ENCODE peak calls at places on chromosomes 2 and 18, in eight cellular contexts. One of them, this sample, is unnamed.

GRCh38 chr2:74648009-74648443 is at the start of gene M1AP:
- DNase-seq in lower leg skin: no peak
- DNase-seq in foreskin fibroblast: peak
- DNase-seq in stimulated activated CD8-positive, alpha-beta memory T cell treated with anti-CD3 and anti-CD28 coated beads, Interleukin-4, amount 100 ng/mL, for 24 hours: no peak
- DNase-seq in HEK293T: no peak
- DNase-seq in activated naive CD8-positive, alpha-beta T cell treated with anti-CD3 and anti-CD28 coated beads, Interleukin-2, amount 50 U/mL, for 16 hours: no peak
- DNase-seq in AG04449: no peak
- DNase-seq in AG04450: no peak
- DNase-seq in this sample: no peak

GRCh38 chr2:188235364-188235763 is 56.3 kb upstream of the GULP1 start:
- DNase-seq in AG04449: no peak
- DNase-seq in foreskin fibroblast: no peak
- DNase-seq in lower leg skin: no peak
- DNase-seq in HEK293T: no peak
- DNase-seq in AG04450: no peak
- DNase-seq in activated naive CD8-positive, alpha-beta T cell treated with anti-CD3 and anti-CD28 coated beads, Interleukin-2, amount 50 U/mL, for 16 hours: no peak
- DNase-seq in stimulated activated CD8-positive, alpha-beta memory T cell treated with anti-CD3 and anti-CD28 coated beads, Interleukin-4, amount 100 ng/mL, for 24 hours: no peak
- DNase-seq in this sample: no peak

GRCh38 chr18:8844721-8845148 is 139.4 kb downstream of the MTCL1 start:
- DNase-seq in activated naive CD8-positive, alpha-beta T cell treated with anti-CD3 and anti-CD28 coated beads, Interleukin-2, amount 50 U/mL, for 16 hours: no peak
- DNase-seq in AG04449: no peak
- DNase-seq in AG04450: no peak
- DNase-seq in HEK293T: no peak
- DNase-seq in stimulated activated CD8-positive, alpha-beta memory T cell treated with anti-CD3 and anti-CD28 coated beads, Interleukin-4, amount 100 ng/mL, for 24 hours: no peak
- DNase-seq in foreskin fibroblast: no peak
- DNase-seq in lower leg skin: no peak
- DNase-seq in this sample: no peak

GRCh38 chr18:35489913-35490490 is 7.8 kb downstream of the INO80C start:
- DNase-seq in HEK293T: no peak
- DNase-seq in stimulated activated CD8-positive, alpha-beta memory T cell treated with anti-CD3 and anti-CD28 coated beads, Interleukin-4, amount 100 ng/mL, for 24 hours: no peak
- DNase-seq in AG04450: no peak
- DNase-seq in AG04449: no peak
- DNase-seq in lower leg skin: no peak
- DNase-seq in activated naive CD8-positive, alpha-beta T cell treated with anti-CD3 and anti-CD28 coated beads, Interleukin-2, amount 50 U/mL, for 16 hours: no peak
- DNase-seq in foreskin fibroblast: no peak
- DNase-seq in this sample: no peak

GRCh38 chr2:210557721-210558120 is 1.3 kb downstream of the CPS1 start:
- DNase-seq in AG04449: no peak
- DNase-seq in AG04450: no peak
- DNase-seq in lower leg skin: no peak
- DNase-seq in stimulated activated CD8-positive, alpha-beta memory T cell treated with anti-CD3 and anti-CD28 coated beads, Interleukin-4, amount 100 ng/mL, for 24 hours: no peak
- DNase-seq in activated naive CD8-positive, alpha-beta T cell treated with anti-CD3 and anti-CD28 coated beads, Interleukin-2, amount 50 U/mL, for 16 hours: no peak
- DNase-seq in HEK293T: no peak
- DNase-seq in foreskin fibroblast: no peak
- DNase-seq in this sample: no peak

GRCh38 chr2:57890462-57890861 is 156.1 kb upstream of the VRK2 start:
- DNase-seq in HEK293T: no peak
- DNase-seq in stimulated activated CD8-positive, alpha-beta memory T cell treated with anti-CD3 and anti-CD28 coated beads, Interleukin-4, amount 100 ng/mL, for 24 hours: no peak
- DNase-seq in lower leg skin: no peak
- DNase-seq in activated naive CD8-positive, alpha-beta T cell treated with anti-CD3 and anti-CD28 coated beads, Interleukin-2, amount 50 U/mL, for 16 hours: no peak
- DNase-seq in AG04449: peak
- DNase-seq in AG04450: no peak
- DNase-seq in foreskin fibroblast: peak
- DNase-seq in this sample: no peak

GRCh38 chr18:59631583-59632181 is 65.5 kb downstream of the CCBE1 start:
- DNase-seq in AG04449: no peak
- DNase-seq in activated naive CD8-positive, alpha-beta T cell treated with anti-CD3 and anti-CD28 coated beads, Interleukin-2, amount 50 U/mL, for 16 hours: no peak
- DNase-seq in HEK293T: peak
- DNase-seq in stimulated activated CD8-positive, alpha-beta memory T cell treated with anti-CD3 and anti-CD28 coated beads, Interleukin-4, amount 100 ng/mL, for 24 hours: no peak
- DNase-seq in foreskin fibroblast: peak
- DNase-seq in lower leg skin: no peak
- DNase-seq in AG04450: no peak
- DNase-seq in this sample: peak

GRCh38 chr2:213237251-213237650 is 47.0 kb upstream of the SPAG16 start:
- DNase-seq in stimulated activated CD8-positive, alpha-beta memory T cell treated with anti-CD3 and anti-CD28 coated beads, Interleukin-4, amount 100 ng/mL, for 24 hours: no peak
- DNase-seq in foreskin fibroblast: peak
- DNase-seq in HEK293T: no peak
- DNase-seq in lower leg skin: no peak
- DNase-seq in AG04449: no peak
- DNase-seq in AG04450: no peak
- DNase-seq in activated naive CD8-positive, alpha-beta T cell treated with anti-CD3 and anti-CD28 coated beads, Interleukin-2, amount 50 U/mL, for 16 hours: no peak
- DNase-seq in this sample: no peak

GRCh38 chr2:65292461-65293127 is 65.0 kb downstream of the ACTR2 start:
- DNase-seq in lower leg skin: no peak
- DNase-seq in foreskin fibroblast: peak
- DNase-seq in AG04450: no peak
- DNase-seq in AG04449: no peak
- DNase-seq in HEK293T: no peak
- DNase-seq in stimulated activated CD8-positive, alpha-beta memory T cell treated with anti-CD3 and anti-CD28 coated beads, Interleukin-4, amount 100 ng/mL, for 24 hours: no peak
- DNase-seq in activated naive CD8-positive, alpha-beta T cell treated with anti-CD3 and anti-CD28 coated beads, Interleukin-2, amount 50 U/mL, for 16 hours: no peak
- DNase-seq in this sample: no peak

GRCh38 chr2:238511614-238511950 is 84.9 kb downstream of the ASB1 start:
- DNase-seq in stimulated activated CD8-positive, alpha-beta memory T cell treated with anti-CD3 and anti-CD28 coated beads, Interleukin-4, amount 100 ng/mL, for 24 hours: no peak
- DNase-seq in HEK293T: no peak
- DNase-seq in AG04450: no peak
- DNase-seq in foreskin fibroblast: no peak
- DNase-seq in AG04449: no peak
- DNase-seq in activated naive CD8-positive, alpha-beta T cell treated with anti-CD3 and anti-CD28 coated beads, Interleukin-2, amount 50 U/mL, for 16 hours: no peak
- DNase-seq in lower leg skin: no peak
- DNase-seq in this sample: no peak

GRCh38 chr2:201260302-201260800 is at the start of gene CASP8:
- DNase-seq in AG04449: no peak
- DNase-seq in AG04450: no peak
- DNase-seq in activated naive CD8-positive, alpha-beta T cell treated with anti-CD3 and anti-CD28 coated beads, Interleukin-2, amount 50 U/mL, for 16 hours: peak
- DNase-seq in stimulated activated CD8-positive, alpha-beta memory T cell treated with anti-CD3 and anti-CD28 coated beads, Interleukin-4, amount 100 ng/mL, for 24 hours: peak
- DNase-seq in HEK293T: no peak
- DNase-seq in foreskin fibroblast: peak
- DNase-seq in lower leg skin: peak
- DNase-seq in this sample: no peak

GRCh38 chr2:4552099-4552498 is 848.7 kb downstream of the DCDC2C start:
- DNase-seq in AG04450: no peak
- DNase-seq in AG04449: no peak
- DNase-seq in activated naive CD8-positive, alpha-beta T cell treated with anti-CD3 and anti-CD28 coated beads, Interleukin-2, amount 50 U/mL, for 16 hours: no peak
- DNase-seq in HEK293T: no peak
- DNase-seq in stimulated activated CD8-positive, alpha-beta memory T cell treated with anti-CD3 and anti-CD28 coated beads, Interleukin-4, amount 100 ng/mL, for 24 hours: no peak
- DNase-seq in foreskin fibroblast: no peak
- DNase-seq in lower leg skin: no peak
- DNase-seq in this sample: no peak

GRCh38 chr2:205792908-205793307 is 110.6 kb downstream of the NRP2 start:
- DNase-seq in stimulated activated CD8-positive, alpha-beta memory T cell treated with anti-CD3 and anti-CD28 coated beads, Interleukin-4, amount 100 ng/mL, for 24 hours: no peak
- DNase-seq in activated naive CD8-positive, alpha-beta T cell treated with anti-CD3 and anti-CD28 coated beads, Interleukin-2, amount 50 U/mL, for 16 hours: no peak
- DNase-seq in AG04449: peak
- DNase-seq in lower leg skin: no peak
- DNase-seq in foreskin fibroblast: peak
- DNase-seq in HEK293T: no peak
- DNase-seq in AG04450: peak
- DNase-seq in this sample: no peak

GRCh38 chr2:69164379-69164778 is 151.4 kb downstream of the ANTXR1 start:
- DNase-seq in stimulated activated CD8-positive, alpha-beta memory T cell treated with anti-CD3 and anti-CD28 coated beads, Interleukin-4, amount 100 ng/mL, for 24 hours: no peak
- DNase-seq in activated naive CD8-positive, alpha-beta T cell treated with anti-CD3 and anti-CD28 coated beads, Interleukin-2, amount 50 U/mL, for 16 hours: no peak
- DNase-seq in AG04449: peak
- DNase-seq in AG04450: peak
- DNase-seq in foreskin fibroblast: peak
- DNase-seq in lower leg skin: no peak
- DNase-seq in HEK293T: no peak
- DNase-seq in this sample: no peak

GRCh38 chr2:131037398-131038257 is 55.6 kb downstream of the FAM168B start:
- DNase-seq in foreskin fibroblast: no peak
- DNase-seq in lower leg skin: no peak
- DNase-seq in AG04449: no peak
- DNase-seq in AG04450: no peak
- DNase-seq in HEK293T: no peak
- DNase-seq in activated naive CD8-positive, alpha-beta T cell treated with anti-CD3 and anti-CD28 coated beads, Interleukin-2, amount 50 U/mL, for 16 hours: no peak
- DNase-seq in stimulated activated CD8-positive, alpha-beta memory T cell treated with anti-CD3 and anti-CD28 coated beads, Interleukin-4, amount 100 ng/mL, for 24 hours: no peak
- DNase-seq in this sample: no peak

GRCh38 chr18:44637210-44638051 is 43.3 kb upstream of the SETBP1 start:
- DNase-seq in lower leg skin: no peak
- DNase-seq in activated naive CD8-positive, alpha-beta T cell treated with anti-CD3 and anti-CD28 coated beads, Interleukin-2, amount 50 U/mL, for 16 hours: no peak
- DNase-seq in stimulated activated CD8-positive, alpha-beta memory T cell treated with anti-CD3 and anti-CD28 coated beads, Interleukin-4, amount 100 ng/mL, for 24 hours: no peak
- DNase-seq in AG04450: no peak
- DNase-seq in foreskin fibroblast: peak
- DNase-seq in HEK293T: no peak
- DNase-seq in AG04449: no peak
- DNase-seq in this sample: no peak

GRCh38 chr18:59988098-59988706 is 88.4 kb downstream of the PMAIP1 start:
- DNase-seq in foreskin fibroblast: peak
- DNase-seq in activated naive CD8-positive, alpha-beta T cell treated with anti-CD3 and anti-CD28 coated beads, Interleukin-2, amount 50 U/mL, for 16 hours: peak
- DNase-seq in stimulated activated CD8-positive, alpha-beta memory T cell treated with anti-CD3 and anti-CD28 coated beads, Interleukin-4, amount 100 ng/mL, for 24 hours: peak
- DNase-seq in HEK293T: peak
- DNase-seq in AG04449: peak
- DNase-seq in AG04450: peak
- DNase-seq in lower leg skin: no peak
- DNase-seq in this sample: peak

GRCh38 chr2:15582153-15582552 is 9.5 kb upstream of the DDX1 start:
- DNase-seq in foreskin fibroblast: no peak
- DNase-seq in lower leg skin: no peak
- DNase-seq in HEK293T: no peak
- DNase-seq in AG04450: no peak
- DNase-seq in AG04449: no peak
- DNase-seq in activated naive CD8-positive, alpha-beta T cell treated with anti-CD3 and anti-CD28 coated beads, Interleukin-2, amount 50 U/mL, for 16 hours: no peak
- DNase-seq in stimulated activated CD8-positive, alpha-beta memory T cell treated with anti-CD3 and anti-CD28 coated beads, Interleukin-4, amount 100 ng/mL, for 24 hours: no peak
- DNase-seq in this sample: no peak

GRCh38 chr2:105388971-105389381 is 9.9 kb downstream of the FHL2 start:
- DNase-seq in stimulated activated CD8-positive, alpha-beta memory T cell treated with anti-CD3 and anti-CD28 coated beads, Interleukin-4, amount 100 ng/mL, for 24 hours: no peak
- DNase-seq in AG04450: peak
- DNase-seq in activated naive CD8-positive, alpha-beta T cell treated with anti-CD3 and anti-CD28 coated beads, Interleukin-2, amount 50 U/mL, for 16 hours: no peak
- DNase-seq in lower leg skin: no peak
- DNase-seq in AG04449: peak
- DNase-seq in foreskin fibroblast: peak
- DNase-seq in HEK293T: no peak
- DNase-seq in this sample: peak

GRCh38 chr2:148885988-148886387 is 11.0 kb downstream of the KIF5C start:
- DNase-seq in stimulated activated CD8-positive, alpha-beta memory T cell treated with anti-CD3 and anti-CD28 coated beads, Interleukin-4, amount 100 ng/mL, for 24 hours: no peak
- DNase-seq in AG04450: no peak
- DNase-seq in lower leg skin: no peak
- DNase-seq in activated naive CD8-positive, alpha-beta T cell treated with anti-CD3 and anti-CD28 coated beads, Interleukin-2, amount 50 U/mL, for 16 hours: no peak
- DNase-seq in foreskin fibroblast: no peak
- DNase-seq in AG04449: no peak
- DNase-seq in HEK293T: no peak
- DNase-seq in this sample: no peak

GRCh38 chr18:32742620-32743019 is 30.2 kb downstream of the KLHL14 start:
- DNase-seq in HEK293T: no peak
- DNase-seq in foreskin fibroblast: no peak
- DNase-seq in AG04450: no peak
- DNase-seq in AG04449: no peak
- DNase-seq in stimulated activated CD8-positive, alpha-beta memory T cell treated with anti-CD3 and anti-CD28 coated beads, Interleukin-4, amount 100 ng/mL, for 24 hours: no peak
- DNase-seq in activated naive CD8-positive, alpha-beta T cell treated with anti-CD3 and anti-CD28 coated beads, Interleukin-2, amount 50 U/mL, for 16 hours: no peak
- DNase-seq in lower leg skin: no peak
- DNase-seq in this sample: no peak

GRCh38 chr2:226184540-226184939 is 615.1 kb downstream of the IRS1 start:
- DNase-seq in AG04450: no peak
- DNase-seq in AG04449: no peak
- DNase-seq in foreskin fibroblast: peak
- DNase-seq in HEK293T: no peak
- DNase-seq in stimulated activated CD8-positive, alpha-beta memory T cell treated with anti-CD3 and anti-CD28 coated beads, Interleukin-4, amount 100 ng/mL, for 24 hours: no peak
- DNase-seq in activated naive CD8-positive, alpha-beta T cell treated with anti-CD3 and anti-CD28 coated beads, Interleukin-2, amount 50 U/mL, for 16 hours: no peak
- DNase-seq in lower leg skin: no peak
- DNase-seq in this sample: no peak

GRCh38 chr18:48337053-48337452 is 72.1 kb downstream of the ZBTB7C start:
- DNase-seq in activated naive CD8-positive, alpha-beta T cell treated with anti-CD3 and anti-CD28 coated beads, Interleukin-2, amount 50 U/mL, for 16 hours: no peak
- DNase-seq in foreskin fibroblast: no peak
- DNase-seq in AG04449: no peak
- DNase-seq in lower leg skin: no peak
- DNase-seq in AG04450: no peak
- DNase-seq in stimulated activated CD8-positive, alpha-beta memory T cell treated with anti-CD3 and anti-CD28 coated beads, Interleukin-4, amount 100 ng/mL, for 24 hours: no peak
- DNase-seq in HEK293T: no peak
- DNase-seq in this sample: no peak

GRCh38 chr2:217788669-217789002 is 214.2 kb downstream of the TNS1 start:
- DNase-seq in AG04450: no peak
- DNase-seq in HEK293T: no peak
- DNase-seq in AG04449: no peak
- DNase-seq in lower leg skin: no peak
- DNase-seq in stimulated activated CD8-positive, alpha-beta memory T cell treated with anti-CD3 and anti-CD28 coated beads, Interleukin-4, amount 100 ng/mL, for 24 hours: no peak
- DNase-seq in activated naive CD8-positive, alpha-beta T cell treated with anti-CD3 and anti-CD28 coated beads, Interleukin-2, amount 50 U/mL, for 16 hours: no peak
- DNase-seq in foreskin fibroblast: no peak
- DNase-seq in this sample: no peak

GRCh38 chr2:119901013-119901412 is 111.9 kb upstream of the EPB41L5 start:
- DNase-seq in AG04450: no peak
- DNase-seq in stimulated activated CD8-positive, alpha-beta memory T cell treated with anti-CD3 and anti-CD28 coated beads, Interleukin-4, amount 100 ng/mL, for 24 hours: no peak
- DNase-seq in activated naive CD8-positive, alpha-beta T cell treated with anti-CD3 and anti-CD28 coated beads, Interleukin-2, amount 50 U/mL, for 16 hours: no peak
- DNase-seq in foreskin fibroblast: no peak
- DNase-seq in HEK293T: no peak
- DNase-seq in lower leg skin: no peak
- DNase-seq in AG04449: no peak
- DNase-seq in this sample: no peak

GRCh38 chr2:32289165-32290054 is 11.7 kb downstream of the YIPF4 start:
- DNase-seq in stimulated activated CD8-positive, alpha-beta memory T cell treated with anti-CD3 and anti-CD28 coated beads, Interleukin-4, amount 100 ng/mL, for 24 hours: no peak
- DNase-seq in HEK293T: no peak
- DNase-seq in activated naive CD8-positive, alpha-beta T cell treated with anti-CD3 and anti-CD28 coated beads, Interleukin-2, amount 50 U/mL, for 16 hours: no peak
- DNase-seq in lower leg skin: no peak
- DNase-seq in AG04450: peak
- DNase-seq in foreskin fibroblast: peak
- DNase-seq in AG04449: peak
- DNase-seq in this sample: peak

GRCh38 chr2:60973705-60974104 is 43.8 kb upstream of the PEX13 start:
- DNase-seq in AG04450: no peak
- DNase-seq in HEK293T: no peak
- DNase-seq in foreskin fibroblast: no peak
- DNase-seq in activated naive CD8-positive, alpha-beta T cell treated with anti-CD3 and anti-CD28 coated beads, Interleukin-2, amount 50 U/mL, for 16 hours: no peak
- DNase-seq in stimulated activated CD8-positive, alpha-beta memory T cell treated with anti-CD3 and anti-CD28 coated beads, Interleukin-4, amount 100 ng/mL, for 24 hours: no peak
- DNase-seq in AG04449: no peak
- DNase-seq in lower leg skin: no peak
- DNase-seq in this sample: no peak

GRCh38 chr2:3959372-3959771 is 256.0 kb downstream of the DCDC2C start:
- DNase-seq in HEK293T: peak
- DNase-seq in AG04450: no peak
- DNase-seq in AG04449: no peak
- DNase-seq in foreskin fibroblast: peak
- DNase-seq in lower leg skin: no peak
- DNase-seq in activated naive CD8-positive, alpha-beta T cell treated with anti-CD3 and anti-CD28 coated beads, Interleukin-2, amount 50 U/mL, for 16 hours: no peak
- DNase-seq in stimulated activated CD8-positive, alpha-beta memory T cell treated with anti-CD3 and anti-CD28 coated beads, Interleukin-4, amount 100 ng/mL, for 24 hours: no peak
- DNase-seq in this sample: peak

GRCh38 chr2:148670773-148671172 is 26.2 kb downstream of the EPC2 start:
- DNase-seq in activated naive CD8-positive, alpha-beta T cell treated with anti-CD3 and anti-CD28 coated beads, Interleukin-2, amount 50 U/mL, for 16 hours: no peak
- DNase-seq in foreskin fibroblast: peak
- DNase-seq in lower leg skin: no peak
- DNase-seq in AG04449: no peak
- DNase-seq in stimulated activated CD8-positive, alpha-beta memory T cell treated with anti-CD3 and anti-CD28 coated beads, Interleukin-4, amount 100 ng/mL, for 24 hours: no peak
- DNase-seq in AG04450: no peak
- DNase-seq in HEK293T: no peak
- DNase-seq in this sample: no peak

GRCh38 chr18:12645751-12646203 is 12.1 kb downstream of the SPIRE1 start:
- DNase-seq in lower leg skin: peak
- DNase-seq in foreskin fibroblast: peak
- DNase-seq in activated naive CD8-positive, alpha-beta T cell treated with anti-CD3 and anti-CD28 coated beads, Interleukin-2, amount 50 U/mL, for 16 hours: no peak
- DNase-seq in AG04449: no peak
- DNase-seq in AG04450: no peak
- DNase-seq in HEK293T: no peak
- DNase-seq in stimulated activated CD8-positive, alpha-beta memory T cell treated with anti-CD3 and anti-CD28 coated beads, Interleukin-4, amount 100 ng/mL, for 24 hours: no peak
- DNase-seq in this sample: no peak

GRCh38 chr2:130798472-130799221 is 38.1 kb upstream of the ARHGEF4 start:
- DNase-seq in stimulated activated CD8-positive, alpha-beta memory T cell treated with anti-CD3 and anti-CD28 coated beads, Interleukin-4, amount 100 ng/mL, for 24 hours: no peak
- DNase-seq in HEK293T: no peak
- DNase-seq in foreskin fibroblast: peak
- DNase-seq in activated naive CD8-positive, alpha-beta T cell treated with anti-CD3 and anti-CD28 coated beads, Interleukin-2, amount 50 U/mL, for 16 hours: no peak
- DNase-seq in AG04449: no peak
- DNase-seq in lower leg skin: no peak
- DNase-seq in AG04450: no peak
- DNase-seq in this sample: no peak

GRCh38 chr2:233422050-233422639 is 67.9 kb downstream of the DGKD start:
- DNase-seq in activated naive CD8-positive, alpha-beta T cell treated with anti-CD3 and anti-CD28 coated beads, Interleukin-2, amount 50 U/mL, for 16 hours: no peak
- DNase-seq in foreskin fibroblast: no peak
- DNase-seq in lower leg skin: no peak
- DNase-seq in AG04450: no peak
- DNase-seq in stimulated activated CD8-positive, alpha-beta memory T cell treated with anti-CD3 and anti-CD28 coated beads, Interleukin-4, amount 100 ng/mL, for 24 hours: peak
- DNase-seq in HEK293T: no peak
- DNase-seq in AG04449: no peak
- DNase-seq in this sample: no peak

GRCh38 chr2:60548844-60549243 is 4.6 kb downstream of the BCL11A start:
- DNase-seq in lower leg skin: no peak
- DNase-seq in AG04449: no peak
- DNase-seq in stimulated activated CD8-positive, alpha-beta memory T cell treated with anti-CD3 and anti-CD28 coated beads, Interleukin-4, amount 100 ng/mL, for 24 hours: no peak
- DNase-seq in HEK293T: no peak
- DNase-seq in activated naive CD8-positive, alpha-beta T cell treated with anti-CD3 and anti-CD28 coated beads, Interleukin-2, amount 50 U/mL, for 16 hours: no peak
- DNase-seq in AG04450: no peak
- DNase-seq in foreskin fibroblast: no peak
- DNase-seq in this sample: no peak

GRCh38 chr2:30267161-30267568 is 35.8 kb downstream of the LBH start:
- DNase-seq in stimulated activated CD8-positive, alpha-beta memory T cell treated with anti-CD3 and anti-CD28 coated beads, Interleukin-4, amount 100 ng/mL, for 24 hours: peak
- DNase-seq in lower leg skin: no peak
- DNase-seq in activated naive CD8-positive, alpha-beta T cell treated with anti-CD3 and anti-CD28 coated beads, Interleukin-2, amount 50 U/mL, for 16 hours: no peak
- DNase-seq in HEK293T: no peak
- DNase-seq in foreskin fibroblast: no peak
- DNase-seq in AG04449: no peak
- DNase-seq in AG04450: no peak
- DNase-seq in this sample: no peak

This sample was measured in COLO829.